ENCODE peak calls at places on chromosomes 11 and 22, in four cellular contexts. H, K, E and J are unnamed samples. For H3K27me3 and H3K9me3, the result is how much of the 10 kb centered on the place peaks cover.

GRCh38 chr22:33806191-33806590 is 114.1 kb downstream of the LARGE1 start:
- DNase-seq in H (peak), K (no peak), E (no peak), J (no peak)

GRCh38 chr11:19633276-19633675 is 79.4 kb upstream of the NAV2 start:
- DNase-seq in H (no peak), K (peak), E (peak), J (peak)

GRCh38 chr11:35321532-35322320 is 97.6 kb downstream of the SLC1A2 start:
- DNase-seq in H (no peak), K (no peak), E (no peak), J (no peak)

GRCh38 chr11:36409152-36409713 is 100.8 kb downstream of the TRAF6 start:
- DNase-seq in H (peak), K (no peak), E (no peak), J (no peak)

GRCh38 chr22:42326786-42327185 is 56.3 kb upstream of the TCF20 start:
- DNase-seq in H (no peak), K (no peak), E (no peak), J (no peak)

GRCh38 chr11:46920709-46921108 is 2.4 kb upstream of the LRP4 start:
- DNase-seq in H (peak), K (no peak), E (peak), J (peak)

GRCh38 chr22:46728470-46728869 is 9.6 kb downstream of the CERK start:
- DNase-seq in H (peak), K (no peak), E (no peak), J (no peak)

GRCh38 chr11:107619926-107620325 is 29.0 kb downstream of the ELMOD1 start:
- DNase-seq in H (no peak), K (no peak), E (no peak), J (no peak)

GRCh38 chr11:62015615-62016014 is 48.2 kb upstream of the FTH1 start:
- DNase-seq in H (peak), K (no peak), E (no peak), J (no peak)

GRCh38 chr11:2097356-2097997 is 41.7 kb downstream of the IGF2 start:
- DNase-seq in H (peak), K (peak), E (peak), J (no peak)

GRCh38 chr11:119047205-119047604 is 9.8 kb downstream of the HYOU1 start:
- DNase-seq in H (no peak), K (no peak), E (no peak), J (no peak)

GRCh38 chr22:20180245-20180630 is 29.4 kb upstream of the CCDC188 start:
- DNase-seq in H (no peak), K (no peak), E (no peak), J (no peak)

GRCh38 chr11:17526326-17526725 is 17.9 kb downstream of the USH1C start:
- DNase-seq in H (no peak), K (no peak), E (no peak), J (no peak)

GRCh38 chr11:17526931-17527660 is 17.1 kb downstream of the USH1C start:
- DNase-seq in H (no peak), K (no peak), E (no peak), J (no peak)

GRCh38 chr11:17522655-17523054 is 21.6 kb downstream of the USH1C start:
- DNase-seq in H (no peak), K (no peak), E (no peak), J (no peak)

GRCh38 chr11:17525570-17525969 is 18.6 kb downstream of the USH1C start:
- DNase-seq in H (no peak), K (no peak), E (no peak), J (no peak)

GRCh38 chr11:17524221-17524620 is 20.0 kb downstream of the USH1C start:
- DNase-seq in H (no peak), K (no peak), E (no peak), J (no peak)
- H3K27me3 ChIP-seq in H (half or more), K (under half), E (under half), J (under half)

GRCh38 chr22:36405221-36405631 is 17.5 kb upstream of the MYH9 start:
- DNase-seq in H (no peak), K (no peak), E (no peak), J (no peak)

GRCh38 chr22:36406721-36407120 is 19.0 kb upstream of the MYH9 start:
- DNase-seq in H (no peak), K (no peak), E (no peak), J (no peak)

GRCh38 chr22:36406139-36406538 is 18.4 kb upstream of the MYH9 start:
- DNase-seq in H (no peak), K (no peak), E (peak), J (no peak)

GRCh38 chr22:36404436-36404835 is 16.7 kb upstream of the MYH9 start:
- DNase-seq in H (no peak), K (no peak), E (no peak), J (no peak)

GRCh38 chr22:36405671-36406070 is 17.9 kb upstream of the MYH9 start:
- DNase-seq in H (peak), K (peak), E (no peak), J (peak)
- H3K4me3 ChIP-seq in H (no peak), K (no peak), E (no peak), J (no peak)

GRCh38 chr22:49419661-49420060 is 408.0 kb downstream of the BRD1 start:
- DNase-seq in H (no peak), K (no peak), E (no peak), J (no peak)
- H3K9me3 ChIP-seq in H (under half), K (under half), E (under half), J (under half)

GRCh38 chr11:43548921-43549320 is 131.6 kb upstream of the HSD17B12 start:
- DNase-seq in H (no peak), K (no peak), E (no peak), J (no peak)

GRCh38 chr11:43545610-43546009 is 134.9 kb upstream of the HSD17B12 start:
- DNase-seq in H (no peak), K (no peak), E (no peak), J (no peak)

GRCh38 chr11:43546561-43547410 is 133.8 kb upstream of the HSD17B12 start:
- DNase-seq in H (no peak), K (no peak), E (no peak), J (no peak)

GRCh38 chr11:43547900-43548381 is 132.6 kb upstream of the HSD17B12 start:
- DNase-seq in H (no peak), K (no peak), E (peak), J (no peak)

DNA sequence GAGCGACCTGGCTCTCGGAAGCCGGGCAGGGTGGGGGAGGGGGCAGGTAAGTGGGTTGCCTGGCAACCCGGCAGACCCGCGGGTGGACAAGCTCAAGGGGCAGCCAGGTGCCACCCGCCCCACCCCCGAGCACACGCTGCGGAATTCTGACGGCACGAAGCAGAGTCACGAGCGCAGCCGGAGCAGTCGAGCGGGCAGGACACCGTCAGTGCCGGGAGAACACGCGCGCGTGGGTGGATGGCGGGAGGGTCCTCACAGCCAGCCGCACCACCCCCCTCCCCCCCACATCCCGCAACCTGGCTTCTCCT is 133.2 kb upstream of the HSD17B12 start:
- DNase-seq in H (no peak), K (no peak), E (peak), J (no peak)
- H3K27me3 ChIP-seq in H (half or more), K (under half), E (under half), J (under half)